ENCODE peak calls at places on chromosomes 6 and 20, in six cellular contexts. One of them, this sample, is unnamed.

GRCh38 chr6:5361371-5361770 is 100.1 kb downstream of the FARS2 start:
- DNase-seq in left cardiac atrium: no peak
- DNase-seq in ACHN: no peak
- DNase-seq in effector CD8-positive, alpha-beta T cell: no peak
- DNase-seq in BE2C: no peak
- DNase-seq in fibroblast of mammary gland: peak
- DNase-seq in this sample: no peak

GRCh38 chr6:7644394-7644793 is 54.4 kb downstream of the SNRNP48 start:
- DNase-seq in BE2C: no peak
- DNase-seq in fibroblast of mammary gland: no peak
- DNase-seq in ACHN: no peak
- DNase-seq in left cardiac atrium: no peak
- DNase-seq in effector CD8-positive, alpha-beta T cell: no peak
- DNase-seq in this sample: no peak

GRCh38 chr6:140462495-140463311 is 1088.3 kb upstream of the CITED2 start:
- DNase-seq in BE2C: no peak
- DNase-seq in fibroblast of mammary gland: peak
- DNase-seq in ACHN: no peak
- DNase-seq in left cardiac atrium: no peak
- DNase-seq in effector CD8-positive, alpha-beta T cell: no peak
- DNase-seq in this sample: no peak

GRCh38 chr20:41373851-41374567 is 7.4 kb upstream of the EMILIN3 start:
- DNase-seq in BE2C: peak
- DNase-seq in left cardiac atrium: no peak
- DNase-seq in ACHN: no peak
- DNase-seq in effector CD8-positive, alpha-beta T cell: no peak
- DNase-seq in fibroblast of mammary gland: no peak
- DNase-seq in this sample: peak

GRCh38 chr6:154602296-154602695 is 91.8 kb upstream of the CNKSR3 start:
- DNase-seq in effector CD8-positive, alpha-beta T cell: no peak
- DNase-seq in ACHN: no peak
- DNase-seq in left cardiac atrium: no peak
- DNase-seq in fibroblast of mammary gland: no peak
- DNase-seq in BE2C: no peak
- DNase-seq in this sample: no peak

GRCh38 chr20:1741309-1742048 is 83.9 kb upstream of the SIRPG start:
- DNase-seq in left cardiac atrium: no peak
- DNase-seq in effector CD8-positive, alpha-beta T cell: no peak
- DNase-seq in BE2C: no peak
- DNase-seq in ACHN: no peak
- DNase-seq in fibroblast of mammary gland: no peak
- DNase-seq in this sample: no peak

GRCh38 chr6:109055771-109056235 is 38.8 kb downstream of the SESN1 start:
- DNase-seq in left cardiac atrium: no peak
- DNase-seq in ACHN: no peak
- DNase-seq in effector CD8-positive, alpha-beta T cell: no peak
- DNase-seq in fibroblast of mammary gland: peak
- DNase-seq in BE2C: no peak
- DNase-seq in this sample: no peak

GRCh38 chr6:89199571-89199970 is 17.6 kb downstream of the GABRR1 start:
- DNase-seq in ACHN: no peak
- DNase-seq in left cardiac atrium: no peak
- DNase-seq in BE2C: no peak
- DNase-seq in effector CD8-positive, alpha-beta T cell: no peak
- DNase-seq in fibroblast of mammary gland: no peak
- DNase-seq in this sample: no peak

GRCh38 chr20:35200255-35200654 is 26.2 kb upstream of the MMP24 start:
- DNase-seq in fibroblast of mammary gland: peak
- DNase-seq in left cardiac atrium: no peak
- DNase-seq in BE2C: no peak
- DNase-seq in effector CD8-positive, alpha-beta T cell: no peak
- DNase-seq in ACHN: peak
- DNase-seq in this sample: no peak

GRCh38 chr6:4354181-4354580 is 218.8 kb upstream of the ECI2 start:
- DNase-seq in ACHN: no peak
- DNase-seq in fibroblast of mammary gland: no peak
- DNase-seq in effector CD8-positive, alpha-beta T cell: no peak
- DNase-seq in BE2C: no peak
- DNase-seq in left cardiac atrium: no peak
- DNase-seq in this sample: no peak